ENCODE peak calls at places on chromosomes 16 and 17, in seven cellular contexts. One of them, this sample, is unnamed.
A peak's percentile ranks its signal among the peaks of the same experiment; 100 is the strongest.

GRCh38 chr17:80110927-80111701 is 9.7 kb downstream of the GAA start:
- DNase-seq in sigmoid colon: no peak
- DNase-seq in ovary: no peak
- DNase-seq in tibial nerve: no peak
- DNase-seq in esophagus squamous epithelium: no peak
- DNase-seq in breast epithelium: no peak
- DNase-seq in body of pancreas: no peak
- DNase-seq in this sample: no peak

GRCh38 chr16:79847101-79847500 is 246.6 kb upstream of the MAF start:
- DNase-seq in sigmoid colon: no peak
- DNase-seq in ovary: no peak
- DNase-seq in tibial nerve: no peak
- DNase-seq in breast epithelium: peak; percentile 45
- DNase-seq in body of pancreas: no peak
- DNase-seq in esophagus squamous epithelium: no peak
- DNase-seq in this sample: peak; percentile 68

GRCh38 chr17:40191237-40192208 is 14.3 kb downstream of the RAPGEFL1 start:
- DNase-seq in sigmoid colon: peak; percentile 89
- DNase-seq in ovary: peak; percentile 85
- DNase-seq in tibial nerve: peak; percentile 49
- DNase-seq in esophagus squamous epithelium: peak; percentile 28
- DNase-seq in body of pancreas: peak; percentile 85
- DNase-seq in breast epithelium: peak; percentile 62
- DNase-seq in this sample: peak; percentile 75

GRCh38 chr17:73069846-73070245 is 22.6 kb downstream of the SLC39A11 start:
- DNase-seq in breast epithelium: no peak
- DNase-seq in ovary: no peak
- DNase-seq in body of pancreas: no peak
- DNase-seq in esophagus squamous epithelium: no peak
- DNase-seq in sigmoid colon: no peak
- DNase-seq in tibial nerve: no peak
- DNase-seq in this sample: no peak

GRCh38 chr17:81547614-81547982 is 4.6 kb downstream of the FAAP100 start:
- DNase-seq in body of pancreas: no peak
- DNase-seq in tibial nerve: no peak
- DNase-seq in sigmoid colon: no peak
- DNase-seq in ovary: no peak
- DNase-seq in breast epithelium: no peak
- DNase-seq in esophagus squamous epithelium: no peak
- DNase-seq in this sample: no peak

GRCh38 chr17:66647391-66647983 is 187.4 kb upstream of the CACNG5 start:
- DNase-seq in body of pancreas: peak; percentile 20
- DNase-seq in ovary: no peak
- DNase-seq in sigmoid colon: no peak
- DNase-seq in breast epithelium: no peak
- DNase-seq in esophagus squamous epithelium: no peak
- DNase-seq in tibial nerve: no peak
- DNase-seq in this sample: no peak

GRCh38 chr17:78412403-78412802 is 34.0 kb downstream of the PGS1 start:
- DNase-seq in ovary: no peak
- DNase-seq in breast epithelium: no peak
- DNase-seq in esophagus squamous epithelium: no peak
- DNase-seq in sigmoid colon: no peak
- DNase-seq in body of pancreas: no peak
- DNase-seq in tibial nerve: no peak
- DNase-seq in this sample: no peak

GRCh38 chr16:78505544-78506371 is 406.3 kb downstream of the WWOX start:
- DNase-seq in sigmoid colon: peak; percentile 86
- DNase-seq in breast epithelium: peak; percentile 62
- DNase-seq in ovary: peak; percentile 82
- DNase-seq in body of pancreas: peak; percentile 49
- DNase-seq in tibial nerve: peak; percentile 35
- DNase-seq in esophagus squamous epithelium: no peak
- DNase-seq in this sample: no peak

GRCh38 chr16:12020007-12020406 is 43.5 kb downstream of the SNX29 start:
- DNase-seq in ovary: no peak
- DNase-seq in esophagus squamous epithelium: no peak
- DNase-seq in tibial nerve: no peak
- DNase-seq in body of pancreas: no peak
- DNase-seq in sigmoid colon: no peak
- DNase-seq in breast epithelium: no peak
- DNase-seq in this sample: no peak

GRCh38 chr17:44200478-44201155 is 933 bp upstream of the ATXN7L3 start:
- DNase-seq in sigmoid colon: no peak
- DNase-seq in body of pancreas: peak; percentile 26
- DNase-seq in esophagus squamous epithelium: no peak
- DNase-seq in breast epithelium: no peak
- DNase-seq in ovary: peak; percentile 49
- DNase-seq in tibial nerve: no peak
- DNase-seq in this sample: no peak

GRCh38 chr17:18920911-18921441 is 31.0 kb upstream of the SLC5A10 start:
- DNase-seq in sigmoid colon: no peak
- DNase-seq in body of pancreas: no peak
- DNase-seq in esophagus squamous epithelium: no peak
- DNase-seq in tibial nerve: no peak
- DNase-seq in ovary: no peak
- DNase-seq in breast epithelium: no peak
- DNase-seq in this sample: no peak

GRCh38 chr17:41689497-41690299 is 1.0 kb downstream of the EIF1 start:
- DNase-seq in sigmoid colon: no peak
- DNase-seq in body of pancreas: peak; percentile 34
- DNase-seq in esophagus squamous epithelium: no peak
- DNase-seq in ovary: peak; percentile 44
- DNase-seq in breast epithelium: peak; percentile 32
- DNase-seq in tibial nerve: no peak
- DNase-seq in this sample: peak; percentile 33

GRCh38 chr16:31187808-31188189 is 7.9 kb downstream of the FUS start:
- DNase-seq in body of pancreas: no peak
- DNase-seq in ovary: no peak
- DNase-seq in esophagus squamous epithelium: no peak
- DNase-seq in tibial nerve: no peak
- DNase-seq in sigmoid colon: no peak
- DNase-seq in breast epithelium: no peak
- DNase-seq in this sample: no peak

GRCh38 chr16:31188450-31189411 is 8.8 kb downstream of the FUS start:
- DNase-seq in ovary: no peak
- DNase-seq in body of pancreas: no peak
- DNase-seq in esophagus squamous epithelium: no peak
- DNase-seq in breast epithelium: no peak
- DNase-seq in sigmoid colon: no peak
- DNase-seq in tibial nerve: no peak
- DNase-seq in this sample: no peak

GRCh38 chr16:31185339-31185738 is 5.4 kb downstream of the FUS start:
- DNase-seq in body of pancreas: no peak
- DNase-seq in ovary: no peak
- DNase-seq in tibial nerve: no peak
- DNase-seq in esophagus squamous epithelium: no peak
- DNase-seq in breast epithelium: no peak
- DNase-seq in sigmoid colon: no peak
- DNase-seq in this sample: no peak

GRCh38 chr16:31186176-31186575 is 6.2 kb downstream of the FUS start:
- DNase-seq in ovary: no peak
- DNase-seq in sigmoid colon: no peak
- DNase-seq in body of pancreas: no peak
- DNase-seq in esophagus squamous epithelium: no peak
- DNase-seq in breast epithelium: no peak
- DNase-seq in tibial nerve: no peak
- DNase-seq in this sample: no peak

GRCh38 chr16:31186930-31187807 is 7.2 kb downstream of the FUS start:
- DNase-seq in tibial nerve: no peak
- DNase-seq in body of pancreas: no peak
- DNase-seq in sigmoid colon: no peak
- DNase-seq in breast epithelium: no peak
- DNase-seq in esophagus squamous epithelium: no peak
- DNase-seq in ovary: no peak
- DNase-seq in this sample: no peak
- TF ChIP-seq POLR2A in tibial nerve: no peak
- TF ChIP-seq POLR2A in body of pancreas: no peak
- TF ChIP-seq POLR2A in sigmoid colon: no peak
- TF ChIP-seq POLR2A in breast epithelium: no peak
- TF ChIP-seq POLR2A in esophagus squamous epithelium: no peak
- TF ChIP-seq POLR2A in ovary: no peak
- TF ChIP-seq POLR2A in this sample: no peak

DNA sequence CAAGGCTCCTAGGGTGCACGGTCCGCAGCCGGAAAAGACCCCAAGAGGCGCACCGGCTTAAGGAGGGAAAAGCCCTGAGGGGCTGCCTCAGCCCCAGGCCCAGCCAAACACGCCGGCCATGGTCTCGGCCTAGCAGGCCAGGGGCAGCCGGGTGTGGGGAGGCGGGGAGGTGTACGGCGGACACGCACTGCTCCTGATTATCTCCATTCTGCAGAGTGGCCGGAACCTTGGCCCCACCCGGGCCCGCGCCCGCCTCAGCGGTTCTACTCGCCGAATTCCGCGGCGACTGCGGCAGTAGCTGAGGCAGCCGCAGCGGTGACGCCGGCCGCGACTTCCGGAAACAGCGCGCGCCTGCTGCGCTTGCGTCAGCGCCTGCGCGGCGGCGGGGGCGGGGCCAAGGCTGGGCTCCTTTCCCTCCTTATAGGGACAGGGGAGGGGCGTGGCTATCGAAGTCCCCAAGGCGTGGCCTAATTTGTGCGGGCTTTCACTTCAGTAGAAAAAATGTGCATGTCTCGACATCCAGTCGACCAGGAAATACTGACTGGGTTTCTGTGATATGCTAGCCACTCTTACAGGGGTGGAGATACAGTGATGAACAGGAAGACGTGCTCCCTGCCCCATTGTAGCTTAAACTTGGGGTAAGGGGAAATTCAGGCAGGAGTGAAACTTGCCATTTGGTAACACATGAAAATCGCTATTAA is at the start of gene PARN:
- DNase-seq in esophagus squamous epithelium: peak; percentile 74
- DNase-seq in sigmoid colon: peak; percentile 98
- DNase-seq in body of pancreas: peak; percentile 99
- DNase-seq in ovary: peak; percentile 98
- DNase-seq in breast epithelium: peak; percentile 95
- DNase-seq in tibial nerve: peak; percentile 93
- DNase-seq in this sample: peak; percentile 96
- TF ChIP-seq CTCF in esophagus squamous epithelium: no peak
- TF ChIP-seq CTCF in sigmoid colon: no peak
- TF ChIP-seq CTCF in body of pancreas: no peak
- TF ChIP-seq CTCF in ovary: no peak
- TF ChIP-seq CTCF in breast epithelium: no peak
- TF ChIP-seq CTCF in tibial nerve: no peak
- TF ChIP-seq CTCF in this sample: no peak

DNA sequence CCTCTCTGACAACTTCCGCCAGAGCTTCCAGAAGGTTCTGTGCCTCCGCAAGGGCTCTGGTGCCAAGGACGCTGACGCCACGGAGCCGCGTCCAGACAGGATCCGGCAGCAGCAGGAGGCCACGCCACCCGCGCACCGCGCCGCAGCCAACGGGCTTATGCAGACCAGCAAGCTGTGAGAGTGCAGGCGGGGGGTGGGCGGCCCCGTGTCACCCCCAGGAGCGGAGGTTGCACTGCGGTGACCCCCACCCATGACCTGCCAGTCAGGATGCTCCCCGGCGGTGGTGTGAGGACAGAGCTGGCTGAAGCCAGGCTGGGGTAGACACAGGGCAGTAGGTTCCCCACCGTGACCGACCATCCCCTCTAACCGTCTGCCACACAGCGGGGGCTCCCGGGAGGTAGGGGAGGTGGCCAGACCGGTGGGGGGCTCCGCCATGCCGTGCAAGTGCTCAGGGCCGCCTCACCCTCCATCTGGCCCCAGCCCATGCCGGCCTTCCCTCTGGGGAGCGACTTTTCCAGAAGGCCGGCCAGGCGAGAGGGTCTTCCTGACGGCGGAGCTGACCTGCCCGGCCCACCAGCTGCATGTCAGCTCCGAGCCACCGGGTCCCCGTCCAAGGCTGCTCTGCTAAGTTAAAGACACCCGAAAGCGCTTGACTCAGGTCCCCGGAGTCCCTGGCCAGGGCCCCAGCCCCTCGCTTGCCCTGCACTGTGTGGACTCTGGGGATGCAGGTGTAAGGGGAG is 7.4 kb downstream of the SSTR5 start:
- DNase-seq in body of pancreas: no peak
- DNase-seq in ovary: no peak
- DNase-seq in esophagus squamous epithelium: no peak
- DNase-seq in breast epithelium: no peak
- DNase-seq in sigmoid colon: no peak
- DNase-seq in tibial nerve: no peak
- DNase-seq in this sample: no peak
- H3K27me3 ChIP-seq in body of pancreas: no peaks in the 10 kb centered on the region
- H3K27me3 ChIP-seq in ovary: no peaks in the 10 kb centered on the region
- H3K27me3 ChIP-seq in esophagus squamous epithelium: peaks cover 99% of the 10 kb centered on the region
- H3K27me3 ChIP-seq in breast epithelium: peaks cover 95% of the 10 kb centered on the region
- H3K27me3 ChIP-seq in sigmoid colon: peaks cover 93% of the 10 kb centered on the region
- H3K27me3 ChIP-seq in tibial nerve: no peaks in the 10 kb centered on the region
- H3K27me3 ChIP-seq in this sample: no peaks in the 10 kb centered on the region

GRCh38 chr16:50065624-50066481 is at the start of gene HEATR3:
- DNase-seq in ovary: peak; percentile 92
- DNase-seq in body of pancreas: peak; percentile 94
- DNase-seq in sigmoid colon: peak; percentile 95
- DNase-seq in esophagus squamous epithelium: peak; percentile 64
- DNase-seq in tibial nerve: peak; percentile 77
- DNase-seq in breast epithelium: peak; percentile 84
- DNase-seq in this sample: peak; percentile 84

GRCh38 chr16:50067290-50067853 is 1.6 kb downstream of the HEATR3 start:
- DNase-seq in ovary: peak; percentile 23
- DNase-seq in esophagus squamous epithelium: no peak
- DNase-seq in breast epithelium: no peak
- DNase-seq in sigmoid colon: no peak
- DNase-seq in tibial nerve: no peak
- DNase-seq in body of pancreas: no peak
- DNase-seq in this sample: no peak

GRCh38 chr16:50068550-50068949 is 2.8 kb downstream of the HEATR3 start:
- DNase-seq in esophagus squamous epithelium: no peak
- DNase-seq in body of pancreas: no peak
- DNase-seq in tibial nerve: no peak
- DNase-seq in sigmoid colon: no peak
- DNase-seq in breast epithelium: no peak
- DNase-seq in ovary: no peak
- DNase-seq in this sample: no peak

GRCh38 chr16:50065241-50065623 is 538 bp upstream of the HEATR3 start:
- DNase-seq in ovary: no peak
- DNase-seq in sigmoid colon: no peak
- DNase-seq in tibial nerve: no peak
- DNase-seq in esophagus squamous epithelium: no peak
- DNase-seq in body of pancreas: no peak
- DNase-seq in breast epithelium: no peak
- DNase-seq in this sample: no peak

DNA sequence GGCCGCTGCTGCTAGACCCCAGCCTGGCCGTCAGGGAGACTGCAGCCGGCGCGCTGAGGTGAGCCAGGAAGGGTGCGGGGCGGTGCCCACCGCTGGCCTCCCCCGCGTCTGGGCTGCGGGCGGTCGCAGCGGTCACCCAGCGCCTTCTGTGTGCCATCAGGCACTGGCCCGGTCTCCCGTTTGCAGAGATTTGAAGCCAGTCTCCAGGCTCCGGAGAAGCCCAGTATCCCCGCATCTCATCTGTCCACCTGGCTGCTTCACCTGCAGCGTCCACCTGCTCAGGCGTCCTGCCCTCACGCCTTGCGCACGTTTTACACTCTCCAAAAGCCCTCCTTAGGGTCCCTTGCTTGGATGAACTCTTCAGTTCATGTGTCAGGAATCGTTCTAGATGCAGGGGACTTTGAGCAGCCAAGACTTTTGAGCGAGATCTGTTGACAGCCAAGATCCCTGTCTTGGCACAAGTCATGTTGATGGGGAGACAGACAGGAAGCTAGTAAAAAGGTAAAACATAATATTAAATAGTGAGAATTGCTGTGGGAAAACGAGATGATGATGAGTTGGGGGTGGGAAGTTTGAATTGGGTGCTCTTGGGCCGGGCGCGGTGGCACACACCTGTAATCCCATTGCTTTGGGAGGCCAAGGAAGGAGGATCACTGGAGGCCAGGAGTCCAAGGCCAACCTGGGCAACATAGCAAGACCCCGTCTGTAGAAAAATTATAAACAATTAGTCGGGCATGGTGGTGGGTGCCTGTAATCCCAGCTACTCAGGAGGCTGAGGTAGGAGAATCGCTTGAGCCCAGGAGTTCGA is 916 bp downstream of the HEATR3 start:
- DNase-seq in tibial nerve: no peak
- DNase-seq in breast epithelium: no peak
- DNase-seq in body of pancreas: no peak
- DNase-seq in esophagus squamous epithelium: no peak
- DNase-seq in ovary: no peak
- DNase-seq in sigmoid colon: no peak
- DNase-seq in this sample: no peak
- TF ChIP-seq POLR2A in tibial nerve: no peak
- TF ChIP-seq POLR2A in breast epithelium: no peak
- TF ChIP-seq POLR2A in body of pancreas: no peak
- TF ChIP-seq POLR2A in esophagus squamous epithelium: no peak
- TF ChIP-seq POLR2A in ovary: no peak
- TF ChIP-seq POLR2A in sigmoid colon: no peak
- TF ChIP-seq POLR2A in this sample: no peak